ENCODE peak calls at places on chromosomes 4 and X, in ten cellular contexts. M, W, Z, U, E, N, T, V, P and X are unnamed samples.

GRCh38 chr4:53764761-53765490 is 173.6 kb upstream of the LNX1 start:
- DNase-seq in V (peak; percentile 35), W (no peak), T (no peak), U (no peak), Z (no peak), P (no peak), M (no peak), E (no peak), N (peak; percentile 32), X (no peak)

GRCh38 chr4:67754288-67754687 is at the start of gene GNRHR:
- DNase-seq in T (no peak), M (no peak), E (no peak), N (no peak), P (no peak), Z (no peak), V (no peak), U (no peak), W (no peak), X (no peak)

GRCh38 chr4:90181644-90182043 is 54.5 kb downstream of the CCSER1 start:
- DNase-seq in V (no peak), P (no peak), U (no peak), Z (no peak), N (no peak), T (no peak), M (no peak), W (no peak), E (no peak), X (no peak)

GRCh38 chr4:3416821-3417221 is 24.9 kb upstream of the HGFAC start:
- DNase-seq in M (no peak), Z (no peak), U (no peak), W (peak; percentile 9), V (no peak), P (no peak), T (no peak), N (no peak), E (no peak), X (no peak)

GRCh38 chrX:104098919-104099318 is 13.4 kb upstream of the ZCCHC18 start:
- DNase-seq in W (no peak), M (no peak), U (no peak), E (no peak), V (no peak), Z (no peak), N (no peak), T (no peak), P (no peak), X (no peak)

GRCh38 chr4:137635108-137635507 is 102.8 kb upstream of the PCDH18 start:
- DNase-seq in W (no peak), N (peak; percentile 53), E (no peak), T (no peak), Z (no peak), M (no peak), U (peak; percentile 57), P (no peak), V (peak; percentile 83), X (no peak)

GRCh38 chrX:136055651-136056221 is 70.5 kb downstream of the SLC9A6 start:
- DNase-seq in U (peak; percentile 91), W (peak; percentile 23), P (no peak), N (peak; percentile 86), M (no peak), Z (no peak), T (no peak), E (no peak), V (peak; percentile 82), X (no peak)

GRCh38 chrX:24133280-24133679 is 16.2 kb upstream of the ZFX start:
- DNase-seq in E (no peak), W (no peak), Z (no peak), P (no peak), T (no peak), N (no peak), V (no peak), U (no peak), M (no peak), X (no peak)

GRCh38 chrX:15737188-15737956 is 698 bp upstream of the CA5B start:
- DNase-seq in T (no peak), U (no peak), Z (no peak), E (no peak), P (no peak), V (no peak), W (no peak), M (no peak), N (peak; percentile 26), X (no peak)

GRCh38 chrX:13090261-13091110 is 46.1 kb upstream of the FAM9C start:
- DNase-seq in V (peak; percentile 50), W (no peak), P (no peak), E (no peak), T (peak; percentile 12), Z (peak; percentile 47), U (no peak), M (no peak), N (no peak), X (no peak)